ENCODE peak calls at places on chromosomes 11 and 22, in four cellular contexts. B, V, K and E are unnamed samples.

GRCh38 chr11:2686360-2687222 is 13.2 kb downstream of the KCNQ1OT1 start:
- DNase-seq in V (no peak), B (no peak), K (no peak), E (no peak)

GRCh38 chr11:4063348-4063747 is 31.3 kb upstream of the RRM1 start:
- DNase-seq in K (no peak), B (no peak), V (no peak), E (peak)

GRCh38 chr22:50014655-50015401 is 2.3 kb upstream of the IL17REL start:
- DNase-seq in B (no peak), K (no peak), V (peak), E (no peak)

GRCh38 chr11:89347071-89347470 is 144.1 kb downstream of the NOX4 start:
- DNase-seq in K (no peak), V (no peak), B (no peak), E (no peak)

GRCh38 chr22:30575011-30575671 is 676 bp upstream of the GAL3ST1 start:
- DNase-seq in B (no peak), V (no peak), K (no peak), E (peak)

GRCh38 chr11:78419327-78419726 is 1.7 kb upstream of the GAB2 start:
- DNase-seq in K (no peak), V (no peak), B (peak), E (peak)

GRCh38 chr11:30960387-30960992 is 374.3 kb upstream of the MPPED2 start:
- DNase-seq in K (peak), V (no peak), B (peak), E (peak)

GRCh38 chr22:50260801-50261614 is 475 bp downstream of the MAPK12 start:
- DNase-seq in V (peak), B (no peak), K (no peak), E (peak)

GRCh38 chr11:47179655-47179991 is 2.9 kb upstream of the ARFGAP2 start:
- DNase-seq in V (peak), K (peak), B (peak), E (peak)

GRCh38 chr11:80637011-80637410 is 1196.2 kb upstream of the TENM4 start:
- DNase-seq in B (no peak), K (no peak), V (no peak), E (no peak)

GRCh38 chr11:57358543-57358961 is 20.4 kb downstream of the P2RX3 start:
- DNase-seq in V (no peak), B (no peak), K (no peak), E (peak)

DNA sequence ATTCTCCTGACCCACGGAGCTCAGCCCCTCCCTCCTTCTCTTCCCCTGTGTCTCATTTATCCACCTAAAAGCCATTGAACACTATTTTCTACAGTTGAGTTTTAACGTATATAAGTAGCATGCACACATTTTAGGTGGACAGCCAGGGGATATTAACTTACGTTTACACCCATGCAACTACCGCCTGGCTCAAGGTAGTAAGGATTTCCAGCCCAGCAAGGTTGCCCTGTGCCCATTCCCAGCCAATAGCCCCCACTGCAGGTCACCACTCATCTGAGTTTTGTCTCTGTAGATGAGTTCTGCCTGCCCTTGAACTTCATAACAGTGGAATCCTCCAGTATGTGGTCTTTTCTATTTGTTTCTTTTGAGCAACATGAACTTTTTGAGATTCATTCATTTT is 65.4 kb downstream of the SMIM38 start:
- DNase-seq in K (no peak), V (no peak), B (no peak), E (no peak)
- TF ChIP-seq MAZ in K (no peak), V (no peak), B (no peak), E (no peak)

GRCh38 chr11:120167659-120168058 is 29.7 kb upstream of the TRIM29 start:
- DNase-seq in K (no peak), B (no peak), V (no peak), E (no peak)

GRCh38 chr11:120168960-120169681 is 31.2 kb upstream of the TRIM29 start:
- DNase-seq in K (peak), B (peak), V (peak), E (peak)

GRCh38 chr11:120170741-120171261 is 32.9 kb upstream of the TRIM29 start:
- DNase-seq in B (no peak), K (no peak), V (no peak), E (no peak)

GRCh38 chr11:120169981-120170698 is 32.2 kb upstream of the TRIM29 start:
- DNase-seq in V (no peak), K (no peak), B (no peak), E (no peak)

GRCh38 chr11:120168108-120168959 is 30.4 kb upstream of the TRIM29 start:
- DNase-seq in B (no peak), V (no peak), K (no peak), E (peak)
- TF ChIP-seq MAZ in B (no peak), V (no peak), K (no peak), E (no peak)

GRCh38 chr22:23137905-23138520 is 3.8 kb downstream of the RSPH14 start:
- DNase-seq in V (no peak), B (no peak), K (no peak), E (no peak)
- TF ChIP-seq MAZ in V (no peak), B (no peak), K (no peak), E (no peak)

DNA sequence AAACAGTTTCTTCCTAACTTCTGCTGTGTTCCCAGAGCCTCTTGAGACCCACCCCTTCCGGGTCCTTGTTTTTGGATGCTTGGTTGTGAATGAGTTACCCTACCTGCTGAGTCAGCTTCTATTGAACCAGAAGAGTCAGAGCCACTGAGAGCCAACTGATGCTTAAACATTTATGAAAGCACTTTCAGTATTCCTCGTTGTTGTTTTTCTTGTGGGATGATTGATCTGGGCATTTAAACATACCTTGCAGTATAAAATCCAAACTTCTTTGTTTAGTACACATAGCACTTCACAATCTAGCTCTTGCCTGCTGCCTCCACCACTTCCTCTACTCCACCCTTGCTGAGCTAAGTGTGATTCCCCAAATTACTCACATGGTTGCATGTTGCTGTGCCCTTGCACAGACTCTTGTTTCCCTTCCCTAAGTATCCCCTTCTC is 5.5 kb downstream of the PRSS23 start:
- DNase-seq in V (no peak), K (no peak), B (no peak), E (no peak)
- TF ChIP-seq MAZ in V (no peak), K (no peak), B (no peak), E (no peak)

GRCh38 chr11:33542921-33543320 is 157.7 kb downstream of the C11orf91 start:
- DNase-seq in V (peak), K (peak), B (peak), E (peak)
- TF ChIP-seq MAZ in V (no peak), K (no peak), B (no peak), E (no peak)

DNA sequence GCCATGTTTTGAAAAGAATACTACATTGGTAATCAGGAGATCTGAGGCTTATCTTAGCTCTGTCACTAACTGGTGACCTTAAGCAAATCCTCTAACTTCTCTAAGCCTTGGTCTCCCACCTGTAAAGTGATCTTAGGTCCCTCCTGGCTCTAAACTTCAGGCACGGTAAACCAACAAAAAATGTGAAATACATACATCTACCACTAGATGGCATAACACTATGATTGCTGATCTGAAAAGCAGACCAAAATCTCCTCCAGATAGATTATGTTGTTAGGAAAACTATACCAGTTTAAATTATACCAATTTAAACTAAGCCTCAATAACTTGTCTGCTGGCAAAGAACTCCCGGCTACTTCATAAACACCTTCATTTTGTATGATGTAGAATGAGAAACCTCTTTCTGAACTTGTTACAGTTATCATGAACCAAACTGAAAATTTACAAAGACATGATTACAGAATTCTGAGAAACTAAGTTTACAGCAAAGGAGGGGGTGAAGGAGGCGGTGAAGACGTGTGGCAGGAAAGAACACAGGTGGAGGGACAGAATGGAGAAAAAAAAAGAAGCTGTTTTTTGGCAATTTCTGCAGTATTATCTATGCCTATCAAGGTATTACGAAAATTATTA is 85.9 kb downstream of the SBF2 start:
- DNase-seq in K (peak), V (peak), B (peak), E (peak)
- TF ChIP-seq MAZ in K (no peak), V (no peak), B (no peak), E (no peak)

GRCh38 chr22:44351685-44352377 is 39.1 kb upstream of the SHISAL1 start:
- DNase-seq in B (peak), V (no peak), K (no peak), E (peak)
- TF ChIP-seq MAZ in B (no peak), V (no peak), K (no peak), E (peak)